ENCODE peak calls at places on chromosomes 11 and 22, in four cellular contexts. One of them, this sample, is unnamed.

GRCh38 chr11:78323356-78323755 is 94.3 kb downstream of the GAB2 start:
- DNase-seq in fibroblast of pulmonary artery: no peak
- DNase-seq in EL: no peak
- DNase-seq in amniotic epithelial cell: no peak
- DNase-seq in this sample: no peak

GRCh38 chr11:37040921-37041320 is 442.9 kb upstream of the RAG2 start:
- DNase-seq in fibroblast of pulmonary artery: no peak
- DNase-seq in EL: no peak
- DNase-seq in amniotic epithelial cell: no peak
- DNase-seq in this sample: no peak

GRCh38 chr11:96424693-96425092 is 34.9 kb downstream of the JRKL start:
- DNase-seq in fibroblast of pulmonary artery: peak; percentile 46
- DNase-seq in EL: peak; percentile 55
- DNase-seq in amniotic epithelial cell: peak; percentile 17
- DNase-seq in this sample: no peak

GRCh38 chr11:72773291-72773690 is 20.6 kb downstream of the STARD10 start:
- DNase-seq in fibroblast of pulmonary artery: peak; percentile 81
- DNase-seq in EL: peak; percentile 85
- DNase-seq in amniotic epithelial cell: peak; percentile 91
- DNase-seq in this sample: no peak

GRCh38 chr22:23389271-23390071 is 190.6 kb downstream of the IGLL1 start:
- DNase-seq in fibroblast of pulmonary artery: no peak
- DNase-seq in EL: no peak
- DNase-seq in amniotic epithelial cell: no peak
- DNase-seq in this sample: no peak

GRCh38 chr22:23906641-23907040 is 12.5 kb downstream of the MIF start:
- DNase-seq in fibroblast of pulmonary artery: no peak
- DNase-seq in EL: no peak
- DNase-seq in amniotic epithelial cell: no peak
- DNase-seq in this sample: no peak

GRCh38 chr22:44091021-44091721 is 67.1 kb downstream of the PARVB start:
- DNase-seq in fibroblast of pulmonary artery: peak; percentile 31
- DNase-seq in EL: peak; percentile 8
- DNase-seq in amniotic epithelial cell: peak; percentile 24
- DNase-seq in this sample: peak; percentile 53

GRCh38 chr11:133163463-133164419 is 368.6 kb downstream of the OPCML start:
- DNase-seq in fibroblast of pulmonary artery: peak; percentile 36
- DNase-seq in EL: peak; percentile 40
- DNase-seq in amniotic epithelial cell: no peak
- DNase-seq in this sample: no peak

GRCh38 chr22:37697540-37697835 is 640 bp downstream of the TRIOBP start:
- DNase-seq in fibroblast of pulmonary artery: no peak
- DNase-seq in EL: no peak
- DNase-seq in amniotic epithelial cell: no peak
- DNase-seq in this sample: no peak

This sample was measured in stimulated activated CD4-positive, alpha-beta T cell treated with anti-CD3 and anti-CD28 coated beads, Interleukin-4, amount 100 ng/mL, for 24 hours.